ENCODE peak calls at places on chromosome 14, in eight cellular contexts. U is EL, I is NCI-H1092 treated with DMSO at 0.1 percent for 48 hours, R is NCI-H748 treated with DMSO at 0.1 percent for 48 hours, Y is NCI-H1417, T is ELF-1, Q is RWPE2, N is GM12891. D is an unnamed sample.

GRCh38 chr14:63624203-63624602 is 17.5 kb downstream of the WDR89 start:
- DNase-seq in U (no peak), I (no peak), R (no peak), Y (no peak), T (no peak), Q (no peak), N (no peak), D (no peak)

GRCh38 chr14:91352696-91353692 is 64.6 kb downstream of the CCDC88C start:
- DNase-seq in U (no peak), I (peak), R (no peak), Y (no peak), T (no peak), Q (peak), N (no peak), D (no peak)

GRCh38 chr14:101897326-101897725 is 67.0 kb upstream of the DYNC1H1 start:
- DNase-seq in U (no peak), I (no peak), R (no peak), Y (no peak), T (no peak), Q (no peak), N (no peak), D (no peak)

GRCh38 chr14:100476012-100476822 is 111.0 kb downstream of the BEGAIN start:
- DNase-seq in U (peak), I (no peak), R (peak), Y (no peak), T (peak), Q (no peak), N (no peak), D (peak)

GRCh38 chr14:91464615-91465205 is 45.4 kb downstream of the PPP4R3A start:
- DNase-seq in U (no peak), I (no peak), R (no peak), Y (no peak), T (no peak), Q (no peak), N (no peak), D (no peak)

GRCh38 chr14:79914595-79914994 is 296.7 kb downstream of the DIO2 start:
- DNase-seq in U (no peak), I (no peak), R (no peak), Y (no peak), T (no peak), Q (no peak), N (no peak), D (no peak)

GRCh38 chr14:58587271-58587670 is 50.5 kb upstream of the DACT1 start:
- DNase-seq in U (peak), I (no peak), R (no peak), Y (no peak), T (no peak), Q (no peak), N (no peak), D (no peak)

GRCh38 chr14:50303744-50304471 is 8.1 kb downstream of the L2HGDH start:
- DNase-seq in U (no peak), I (no peak), R (no peak), Y (no peak), T (no peak), Q (no peak), N (no peak), D (no peak)

GRCh38 chr14:74217672-74218448 is 21.4 kb upstream of the VSX2 start:
- DNase-seq in U (peak), I (peak), R (peak), Y (peak), T (peak), Q (peak), N (peak), D (peak)

GRCh38 chr14:50003213-50004021 is 110.5 kb downstream of the ARF6 start:
- DNase-seq in U (peak), I (peak), R (peak), Y (peak), T (peak), Q (peak), N (peak), D (peak)

GRCh38 chr14:96944297-96944696 is 147.1 kb downstream of the VRK1 start:
- DNase-seq in U (no peak), I (no peak), R (no peak), Y (no peak), T (no peak), Q (no peak), N (no peak), D (no peak)

GRCh38 chr14:102029956-102030355 is 56.9 kb downstream of the HSP90AA1 start:
- DNase-seq in U (no peak), I (no peak), R (no peak), Y (no peak), T (no peak), Q (no peak), N (no peak), D (peak)

GRCh38 chr14:50083467-50084337 is 32.7 kb downstream of the VCPKMT start:
- DNase-seq in U (no peak), I (no peak), R (no peak), Y (no peak), T (no peak), Q (no peak), N (no peak), D (no peak)

GRCh38 chr14:92637228-92637627 is 111.2 kb downstream of the LGMN start:
- DNase-seq in U (no peak), I (no peak), R (peak), Y (no peak), T (peak), Q (no peak), N (no peak), D (peak)

GRCh38 chr14:65137648-65138317 is 35.5 kb upstream of the MAX start:
- DNase-seq in U (no peak), I (no peak), R (no peak), Y (no peak), T (no peak), Q (no peak), N (no peak), D (no peak)

GRCh38 chr14:93245764-93246420 is 38.8 kb downstream of the UBR7 start:
- DNase-seq in U (no peak), I (no peak), R (no peak), Y (peak), T (no peak), Q (no peak), N (no peak), D (no peak)

GRCh38 chr14:26794731-26795130 is 196.9 kb upstream of the NOVA1 start:
- DNase-seq in U (no peak), I (no peak), R (no peak), Y (no peak), T (no peak), Q (no peak), N (no peak), D (no peak)

GRCh38 chr14:28754209-28754985 is 12.2 kb upstream of the FOXG1 start:
- DNase-seq in U (peak), I (no peak), R (peak), Y (peak), T (peak), Q (no peak), N (no peak), D (peak)

GRCh38 chr14:85529803-85530574 is at the start of gene FLRT2:
- DNase-seq in U (peak), I (no peak), R (peak), Y (no peak), T (peak), Q (peak), N (no peak), D (no peak)

GRCh38 chr14:61244051-61244450 is 37.1 kb downstream of the TMEM30B start:
- DNase-seq in U (no peak), I (no peak), R (no peak), Y (no peak), T (no peak), Q (no peak), N (no peak), D (no peak)

GRCh38 chr14:26873556-26873955 is 275.7 kb upstream of the NOVA1 start:
- DNase-seq in U (no peak), I (no peak), R (no peak), Y (no peak), T (no peak), Q (no peak), N (no peak), D (no peak)

GRCh38 chr14:81784084-81784483 is 250.4 kb upstream of the SEL1L start:
- DNase-seq in U (no peak), I (no peak), R (no peak), Y (no peak), T (no peak), Q (no peak), N (no peak), D (no peak)